ENCODE peak calls at places on chromosomes 7 and 10, in nine cellular contexts. One of them, this sample, is unnamed.

GRCh38 chr10:129253551-129254179 is 213.4 kb upstream of the MGMT start:
- DNase-seq in fibroblast of mammary gland: no peak
- DNase-seq in foreskin fibroblast: no peak
- DNase-seq in mesendoderm: peak; percentile 8
- DNase-seq in lower lobe of right lung: no peak
- DNase-seq in GM12865: no peak
- DNase-seq in adrenal gland: no peak
- DNase-seq in BE2C: no peak
- DNase-seq in CD4-positive, CD25-positive, alpha-beta regulatory T cell: no peak
- DNase-seq in this sample: no peak

GRCh38 chr10:126350216-126350992 is 37.9 kb downstream of the ADAM12 start:
- DNase-seq in fibroblast of mammary gland: peak; percentile 92
- DNase-seq in foreskin fibroblast: peak; percentile 85
- DNase-seq in mesendoderm: peak; percentile 20
- DNase-seq in lower lobe of right lung: no peak
- DNase-seq in GM12865: no peak
- DNase-seq in adrenal gland: no peak
- DNase-seq in BE2C: peak; percentile 28
- DNase-seq in CD4-positive, CD25-positive, alpha-beta regulatory T cell: no peak
- DNase-seq in this sample: no peak

GRCh38 chr7:2928256-2928612 is 84.1 kb upstream of the GNA12 start:
- DNase-seq in fibroblast of mammary gland: no peak
- DNase-seq in foreskin fibroblast: no peak
- DNase-seq in mesendoderm: no peak
- DNase-seq in lower lobe of right lung: peak; percentile 19
- DNase-seq in GM12865: no peak
- DNase-seq in adrenal gland: no peak
- DNase-seq in BE2C: no peak
- DNase-seq in CD4-positive, CD25-positive, alpha-beta regulatory T cell: no peak
- DNase-seq in this sample: no peak

GRCh38 chr10:106355450-106355849 is 809.1 kb downstream of the SORCS1 start:
- DNase-seq in fibroblast of mammary gland: peak; percentile 4
- DNase-seq in foreskin fibroblast: no peak
- DNase-seq in mesendoderm: peak; percentile 44
- DNase-seq in lower lobe of right lung: no peak
- DNase-seq in GM12865: peak; percentile 14
- DNase-seq in adrenal gland: no peak
- DNase-seq in BE2C: peak; percentile 16
- DNase-seq in CD4-positive, CD25-positive, alpha-beta regulatory T cell: no peak
- DNase-seq in this sample: peak; percentile 11

GRCh38 chr7:112481833-112482669 is 1.3 kb downstream of the LSMEM1 start:
- DNase-seq in fibroblast of mammary gland: peak; percentile 89
- DNase-seq in foreskin fibroblast: peak; percentile 89
- DNase-seq in mesendoderm: peak; percentile 94
- DNase-seq in lower lobe of right lung: no peak
- DNase-seq in GM12865: no peak
- DNase-seq in adrenal gland: peak; percentile 63
- DNase-seq in BE2C: peak; percentile 56
- DNase-seq in CD4-positive, CD25-positive, alpha-beta regulatory T cell: no peak
- DNase-seq in this sample: no peak

GRCh38 chr7:116180302-116180701 is 30.0 kb upstream of the TES start:
- DNase-seq in fibroblast of mammary gland: peak; percentile 69
- DNase-seq in foreskin fibroblast: peak; percentile 43
- DNase-seq in mesendoderm: peak; percentile 79
- DNase-seq in lower lobe of right lung: no peak
- DNase-seq in GM12865: peak; percentile 53
- DNase-seq in adrenal gland: no peak
- DNase-seq in BE2C: no peak
- DNase-seq in CD4-positive, CD25-positive, alpha-beta regulatory T cell: peak; percentile 67
- DNase-seq in this sample: peak; percentile 41

GRCh38 chr7:104499975-104500374 is 171.6 kb downstream of the LHFPL3 start:
- DNase-seq in fibroblast of mammary gland: no peak
- DNase-seq in foreskin fibroblast: no peak
- DNase-seq in mesendoderm: no peak
- DNase-seq in lower lobe of right lung: no peak
- DNase-seq in GM12865: no peak
- DNase-seq in adrenal gland: no peak
- DNase-seq in BE2C: no peak
- DNase-seq in CD4-positive, CD25-positive, alpha-beta regulatory T cell: no peak
- DNase-seq in this sample: no peak

GRCh38 chr10:118798186-118798811 is 43.5 kb upstream of the CACUL1 start:
- DNase-seq in fibroblast of mammary gland: peak; percentile 83
- DNase-seq in foreskin fibroblast: peak; percentile 14
- DNase-seq in mesendoderm: no peak
- DNase-seq in lower lobe of right lung: no peak
- DNase-seq in GM12865: no peak
- DNase-seq in adrenal gland: no peak
- DNase-seq in BE2C: no peak
- DNase-seq in CD4-positive, CD25-positive, alpha-beta regulatory T cell: no peak
- DNase-seq in this sample: no peak

GRCh38 chr10:121188005-121188404 is 336.8 kb downstream of the WDR11 start:
- DNase-seq in fibroblast of mammary gland: no peak
- DNase-seq in foreskin fibroblast: no peak
- DNase-seq in mesendoderm: peak; percentile 75
- DNase-seq in lower lobe of right lung: no peak
- DNase-seq in GM12865: no peak
- DNase-seq in adrenal gland: no peak
- DNase-seq in BE2C: no peak
- DNase-seq in CD4-positive, CD25-positive, alpha-beta regulatory T cell: no peak
- DNase-seq in this sample: no peak

GRCh38 chr7:81110673-81111072 is 191.8 kb upstream of the SEMA3C start:
- DNase-seq in fibroblast of mammary gland: no peak
- DNase-seq in foreskin fibroblast: no peak
- DNase-seq in mesendoderm: no peak
- DNase-seq in lower lobe of right lung: no peak
- DNase-seq in GM12865: no peak
- DNase-seq in adrenal gland: no peak
- DNase-seq in BE2C: no peak
- DNase-seq in CD4-positive, CD25-positive, alpha-beta regulatory T cell: no peak
- DNase-seq in this sample: no peak

GRCh38 chr10:10662720-10663467 is 354.8 kb upstream of the CELF2 start:
- DNase-seq in fibroblast of mammary gland: no peak
- DNase-seq in foreskin fibroblast: no peak
- DNase-seq in mesendoderm: peak; percentile 25
- DNase-seq in lower lobe of right lung: no peak
- DNase-seq in GM12865: no peak
- DNase-seq in adrenal gland: no peak
- DNase-seq in BE2C: no peak
- DNase-seq in CD4-positive, CD25-positive, alpha-beta regulatory T cell: no peak
- DNase-seq in this sample: no peak

GRCh38 chr10:116490028-116490662 is 55.6 kb upstream of the PNLIP start:
- DNase-seq in fibroblast of mammary gland: peak; percentile 21
- DNase-seq in foreskin fibroblast: peak; percentile 0
- DNase-seq in mesendoderm: no peak
- DNase-seq in lower lobe of right lung: no peak
- DNase-seq in GM12865: peak; percentile 9
- DNase-seq in adrenal gland: no peak
- DNase-seq in BE2C: no peak
- DNase-seq in CD4-positive, CD25-positive, alpha-beta regulatory T cell: no peak
- DNase-seq in this sample: no peak

GRCh38 chr10:51425431-51425830 is 274.0 kb downstream of the CSTF2T start:
- DNase-seq in fibroblast of mammary gland: no peak
- DNase-seq in foreskin fibroblast: peak; percentile 39
- DNase-seq in mesendoderm: no peak
- DNase-seq in lower lobe of right lung: no peak
- DNase-seq in GM12865: no peak
- DNase-seq in adrenal gland: peak; percentile 20
- DNase-seq in BE2C: peak; percentile 15
- DNase-seq in CD4-positive, CD25-positive, alpha-beta regulatory T cell: no peak
- DNase-seq in this sample: no peak

GRCh38 chr10:71740069-71740468 is 20.5 kb upstream of the C10orf105 start:
- DNase-seq in fibroblast of mammary gland: peak; percentile 51
- DNase-seq in foreskin fibroblast: peak; percentile 64
- DNase-seq in mesendoderm: no peak
- DNase-seq in lower lobe of right lung: no peak
- DNase-seq in GM12865: no peak
- DNase-seq in adrenal gland: peak; percentile 88
- DNase-seq in BE2C: peak; percentile 45
- DNase-seq in CD4-positive, CD25-positive, alpha-beta regulatory T cell: no peak
- DNase-seq in this sample: no peak

GRCh38 chr7:142299226-142299625 is 41.4 kb upstream of the PRSS58 start:
- DNase-seq in fibroblast of mammary gland: no peak
- DNase-seq in foreskin fibroblast: no peak
- DNase-seq in mesendoderm: no peak
- DNase-seq in lower lobe of right lung: no peak
- DNase-seq in GM12865: no peak
- DNase-seq in adrenal gland: no peak
- DNase-seq in BE2C: no peak
- DNase-seq in CD4-positive, CD25-positive, alpha-beta regulatory T cell: no peak
- DNase-seq in this sample: no peak

GRCh38 chr7:7323921-7324320 is 141.6 kb downstream of the C1GALT1 start:
- DNase-seq in fibroblast of mammary gland: no peak
- DNase-seq in foreskin fibroblast: no peak
- DNase-seq in mesendoderm: no peak
- DNase-seq in lower lobe of right lung: no peak
- DNase-seq in GM12865: no peak
- DNase-seq in adrenal gland: no peak
- DNase-seq in BE2C: no peak
- DNase-seq in CD4-positive, CD25-positive, alpha-beta regulatory T cell: no peak
- DNase-seq in this sample: no peak

GRCh38 chr10:34593955-34594354 is 221.1 kb downstream of the PARD3 start:
- DNase-seq in fibroblast of mammary gland: no peak
- DNase-seq in foreskin fibroblast: no peak
- DNase-seq in mesendoderm: no peak
- DNase-seq in lower lobe of right lung: no peak
- DNase-seq in GM12865: no peak
- DNase-seq in adrenal gland: no peak
- DNase-seq in BE2C: no peak
- DNase-seq in CD4-positive, CD25-positive, alpha-beta regulatory T cell: no peak
- DNase-seq in this sample: no peak
- H3K4me3 ChIP-seq in fibroblast of mammary gland: no peak overlapping the region
- H3K4me3 ChIP-seq in foreskin fibroblast: no peak overlapping the region
- H3K4me3 ChIP-seq in mesendoderm: no peak overlapping the region
- H3K4me3 ChIP-seq in lower lobe of right lung: no peak overlapping the region
- H3K4me3 ChIP-seq in GM12865: no peak overlapping the region
- H3K4me3 ChIP-seq in adrenal gland: no peak overlapping the region
- H3K4me3 ChIP-seq in BE2C: no peak overlapping the region
- H3K4me3 ChIP-seq in CD4-positive, CD25-positive, alpha-beta regulatory T cell: no peak overlapping the region
- H3K4me3 ChIP-seq in this sample: no peak overlapping the region

DNA sequence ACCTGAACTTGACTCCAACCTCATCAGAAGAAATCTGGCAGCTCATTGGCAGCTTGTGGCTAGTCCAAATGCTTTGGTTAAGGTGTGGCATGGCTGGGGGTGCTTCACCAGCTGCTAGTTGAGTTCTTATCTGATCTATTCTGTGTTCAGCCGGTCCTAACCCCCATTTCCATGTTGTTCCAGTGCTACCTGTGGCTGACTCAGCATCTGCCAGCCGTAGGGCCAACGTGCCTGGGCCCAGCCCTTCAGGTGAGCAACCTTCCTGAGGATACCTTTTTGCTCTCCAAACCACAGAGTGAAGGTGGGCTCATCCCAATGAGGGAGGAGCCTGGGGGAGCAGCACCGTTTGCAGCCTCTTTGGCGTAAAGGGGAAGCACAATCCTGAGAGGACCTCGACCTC is 46.8 kb upstream of the C10orf120 start:
- DNase-seq in fibroblast of mammary gland: no peak
- DNase-seq in foreskin fibroblast: no peak
- DNase-seq in mesendoderm: no peak
- DNase-seq in lower lobe of right lung: no peak
- DNase-seq in GM12865: no peak
- DNase-seq in adrenal gland: no peak
- DNase-seq in BE2C: no peak
- DNase-seq in CD4-positive, CD25-positive, alpha-beta regulatory T cell: no peak
- DNase-seq in this sample: no peak
- H3K4me3 ChIP-seq in fibroblast of mammary gland: no peak overlapping the region
- H3K4me3 ChIP-seq in foreskin fibroblast: no peak overlapping the region
- H3K4me3 ChIP-seq in mesendoderm: no peak overlapping the region
- H3K4me3 ChIP-seq in lower lobe of right lung: no peak overlapping the region
- H3K4me3 ChIP-seq in GM12865: no peak overlapping the region
- H3K4me3 ChIP-seq in adrenal gland: no peak overlapping the region
- H3K4me3 ChIP-seq in BE2C: no peak overlapping the region
- H3K4me3 ChIP-seq in CD4-positive, CD25-positive, alpha-beta regulatory T cell: no peak overlapping the region
- H3K4me3 ChIP-seq in this sample: no peak overlapping the region

GRCh38 chr10:88082391-88082790 is 219.0 kb downstream of the PTEN start:
- DNase-seq in fibroblast of mammary gland: no peak
- DNase-seq in foreskin fibroblast: no peak
- DNase-seq in mesendoderm: no peak
- DNase-seq in lower lobe of right lung: no peak
- DNase-seq in GM12865: peak; percentile 66
- DNase-seq in adrenal gland: no peak
- DNase-seq in BE2C: no peak
- DNase-seq in CD4-positive, CD25-positive, alpha-beta regulatory T cell: no peak
- DNase-seq in this sample: no peak
- H3K4me3 ChIP-seq in fibroblast of mammary gland: no peak overlapping the region
- H3K4me3 ChIP-seq in foreskin fibroblast: no peak overlapping the region
- H3K4me3 ChIP-seq in mesendoderm: no peak overlapping the region
- H3K4me3 ChIP-seq in lower lobe of right lung: no peak overlapping the region
- H3K4me3 ChIP-seq in GM12865: peak overlapping the region; percentile 52
- H3K4me3 ChIP-seq in adrenal gland: no peak overlapping the region
- H3K4me3 ChIP-seq in BE2C: no peak overlapping the region
- H3K4me3 ChIP-seq in CD4-positive, CD25-positive, alpha-beta regulatory T cell: no peak overlapping the region
- H3K4me3 ChIP-seq in this sample: no peak overlapping the region

GRCh38 chr10:35592421-35592820 is 12.7 kb upstream of the GJD4 start:
- DNase-seq in fibroblast of mammary gland: no peak
- DNase-seq in foreskin fibroblast: no peak
- DNase-seq in mesendoderm: no peak
- DNase-seq in lower lobe of right lung: no peak
- DNase-seq in GM12865: no peak
- DNase-seq in adrenal gland: no peak
- DNase-seq in BE2C: no peak
- DNase-seq in CD4-positive, CD25-positive, alpha-beta regulatory T cell: no peak
- DNase-seq in this sample: no peak

GRCh38 chr10:35600193-35600592 is 4.9 kb upstream of the GJD4 start:
- DNase-seq in fibroblast of mammary gland: no peak
- DNase-seq in foreskin fibroblast: no peak
- DNase-seq in mesendoderm: peak; percentile 28
- DNase-seq in lower lobe of right lung: no peak
- DNase-seq in GM12865: no peak
- DNase-seq in adrenal gland: no peak
- DNase-seq in BE2C: no peak
- DNase-seq in CD4-positive, CD25-positive, alpha-beta regulatory T cell: no peak
- DNase-seq in this sample: no peak

GRCh38 chr10:35594115-35594849 is 10.9 kb upstream of the GJD4 start:
- DNase-seq in fibroblast of mammary gland: no peak
- DNase-seq in foreskin fibroblast: no peak
- DNase-seq in mesendoderm: no peak
- DNase-seq in lower lobe of right lung: no peak
- DNase-seq in GM12865: no peak
- DNase-seq in adrenal gland: no peak
- DNase-seq in BE2C: no peak
- DNase-seq in CD4-positive, CD25-positive, alpha-beta regulatory T cell: no peak
- DNase-seq in this sample: no peak

GRCh38 chr10:35595106-35595505 is 10.0 kb upstream of the GJD4 start:
- DNase-seq in fibroblast of mammary gland: no peak
- DNase-seq in foreskin fibroblast: no peak
- DNase-seq in mesendoderm: no peak
- DNase-seq in lower lobe of right lung: no peak
- DNase-seq in GM12865: no peak
- DNase-seq in adrenal gland: no peak
- DNase-seq in BE2C: no peak
- DNase-seq in CD4-positive, CD25-positive, alpha-beta regulatory T cell: no peak
- DNase-seq in this sample: no peak

DNA sequence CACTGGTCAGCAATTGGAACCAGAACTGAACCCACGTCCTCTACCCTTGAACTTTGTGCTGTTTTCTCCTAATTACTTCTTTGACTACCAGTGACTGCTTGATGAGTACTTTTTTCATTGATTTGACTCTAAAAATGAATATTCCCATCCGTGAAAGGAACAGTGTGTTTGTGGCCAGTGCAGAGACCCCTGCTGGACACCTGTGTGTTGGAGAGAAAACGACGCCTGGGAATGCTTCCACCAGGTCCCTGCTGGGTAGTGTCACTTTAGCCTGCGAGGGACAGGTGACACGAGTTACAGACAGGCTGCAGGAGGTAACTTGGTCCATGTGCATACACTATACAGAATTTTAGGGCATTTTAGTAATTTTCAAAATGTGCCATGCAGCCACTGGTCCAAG is 6.8 kb upstream of the GJD4 start:
- DNase-seq in fibroblast of mammary gland: no peak
- DNase-seq in foreskin fibroblast: no peak
- DNase-seq in mesendoderm: peak; percentile 24
- DNase-seq in lower lobe of right lung: no peak
- DNase-seq in GM12865: no peak
- DNase-seq in adrenal gland: no peak
- DNase-seq in BE2C: no peak
- DNase-seq in CD4-positive, CD25-positive, alpha-beta regulatory T cell: no peak
- DNase-seq in this sample: no peak
- H3K4me3 ChIP-seq in fibroblast of mammary gland: no peak overlapping the region
- H3K4me3 ChIP-seq in foreskin fibroblast: no peak overlapping the region
- H3K4me3 ChIP-seq in mesendoderm: no peak overlapping the region
- H3K4me3 ChIP-seq in lower lobe of right lung: no peak overlapping the region
- H3K4me3 ChIP-seq in GM12865: no peak overlapping the region
- H3K4me3 ChIP-seq in adrenal gland: no peak overlapping the region
- H3K4me3 ChIP-seq in BE2C: no peak overlapping the region
- H3K4me3 ChIP-seq in CD4-positive, CD25-positive, alpha-beta regulatory T cell: no peak overlapping the region
- H3K4me3 ChIP-seq in this sample: no peak overlapping the region